ENCODE peak calls at places on chromosome 6, in five cellular contexts. M is Panc1; X is naive thymus-derived CD4-positive, alpha-beta T cell; R is AG04450; Y is fibroblast of the aortic adventitia. B is an unnamed sample.

GRCh38 chr6:159490298-159490937 is 202.6 kb downstream of the SOD2 start:
- DNase-seq in R (no peak), X (no peak), Y (no peak), M (no peak), B (no peak)

GRCh38 chr6:3117912-3118352 is 579 bp upstream of the BPHL start:
- DNase-seq in R (no peak), Y (no peak), X (no peak), M (peak), B (no peak)

GRCh38 chr6:126127662-126128061 is 141.3 kb downstream of the TRMT11 start:
- DNase-seq in Y (peak), X (no peak), R (no peak), M (no peak), B (no peak)

GRCh38 chr6:43516697-43517502 is at the start of the genes POLR1C and YIPF3:
- DNase-seq in Y (peak), X (peak), R (peak), M (peak), B (peak)

GRCh38 chr6:110015206-110015605 is 37.1 kb downstream of the GPR6 start:
- DNase-seq in Y (no peak), X (no peak), R (no peak), M (no peak), B (no peak)

GRCh38 chr6:96542702-96543101 is 20.2 kb upstream of the FHL5 start:
- DNase-seq in M (no peak), Y (peak), R (no peak), X (peak), B (peak)

GRCh38 chr6:53532942-53533341 is 12.0 kb downstream of the GCLC start:
- DNase-seq in R (no peak), X (no peak), Y (no peak), M (no peak), B (no peak)

GRCh38 chr6:33075568-33076405 is at the start of gene HLA-DPB1:
- DNase-seq in R (no peak), Y (peak), M (no peak), X (peak), B (peak)

GRCh38 chr6:19399406-19399805 is 437.8 kb upstream of the ID4 start:
- DNase-seq in X (no peak), Y (peak), R (no peak), M (no peak), B (no peak)

GRCh38 chr6:50708664-50709365 is 4.5 kb upstream of the TFAP2D start:
- DNase-seq in R (no peak), X (no peak), Y (no peak), M (no peak), B (no peak)

GRCh38 chr6:53042112-53042511 is 23.1 kb upstream of the FBXO9 start:
- DNase-seq in Y (peak), X (no peak), R (peak), M (peak), B (no peak)

GRCh38 chr6:107555449-107555848 is 65.5 kb downstream of the SOBP start:
- DNase-seq in X (no peak), Y (no peak), M (no peak), R (no peak), B (no peak)

GRCh38 chr6:155314773-155315515 is 660 bp upstream of the TFB1M start:
- DNase-seq in Y (peak), X (no peak), R (peak), M (peak), B (no peak)

GRCh38 chr6:15841937-15842698 is 179.3 kb upstream of the DTNBP1 start:
- DNase-seq in M (no peak), R (no peak), X (no peak), Y (peak), B (no peak)

GRCh38 chr6:40350193-40350941 is 236.8 kb downstream of the LRFN2 start:
- DNase-seq in Y (no peak), R (no peak), X (no peak), M (no peak), B (no peak)

GRCh38 chr6:142408409-142408808 is 106.6 kb downstream of the ADGRG6 start:
- DNase-seq in X (no peak), Y (peak), M (no peak), R (no peak), B (no peak)

GRCh38 chr6:42569102-42570028 is 5.5 kb downstream of the UBR2 start:
- DNase-seq in M (no peak), R (peak), X (no peak), Y (peak), B (no peak)

GRCh38 chr6:100035873-100036653 is 42.0 kb upstream of the MCHR2 start:
- DNase-seq in M (no peak), Y (no peak), X (no peak), R (no peak), B (no peak)

GRCh38 chr6:107656381-107656780 is 166.5 kb downstream of the SOBP start:
- DNase-seq in R (no peak), M (no peak), Y (peak), X (no peak), B (no peak)

GRCh38 chr6:130366011-130366963 is at the start of gene TMEM200A:
- DNase-seq in M (no peak), Y (peak), R (no peak), X (peak), B (peak)

GRCh38 chr6:84137051-84137375 is 90.4 kb downstream of the CEP162 start:
- DNase-seq in R (peak), M (no peak), X (no peak), Y (no peak), B (no peak)

GRCh38 chr6:33162471-33162870 is 29.8 kb downstream of the COL11A2 start:
- DNase-seq in R (no peak), M (no peak), Y (no peak), X (no peak), B (no peak)

GRCh38 chr6:129102741-129103140 is 219.8 kb downstream of the LAMA2 start:
- DNase-seq in X (no peak), Y (peak), R (no peak), M (no peak), B (no peak)

GRCh38 chr6:157613011-157613522 is 210.0 kb upstream of the SNX9 start:
- DNase-seq in Y (peak), R (peak), X (no peak), M (peak), B (no peak)

GRCh38 chr6:118263929-118264486 is 284.1 kb upstream of the PLN start:
- DNase-seq in Y (peak), M (no peak), R (no peak), X (no peak), B (no peak)

GRCh38 chr6:142387997-142388815 is 86.4 kb downstream of the ADGRG6 start:
- DNase-seq in X (peak), Y (peak), R (no peak), M (no peak), B (peak)

GRCh38 chr6:109893606-109894005 is 84.5 kb upstream of the GPR6 start:
- DNase-seq in M (no peak), R (no peak), Y (no peak), X (no peak), B (no peak)

GRCh38 chr6:112232845-112233256 is 21.5 kb downstream of the LAMA4 start:
- DNase-seq in M (no peak), R (peak), Y (peak), X (no peak), B (no peak)

GRCh38 chr6:40308533-40309306 is 278.4 kb downstream of the LRFN2 start:
- DNase-seq in M (peak), R (peak), X (peak), Y (peak), B (no peak)

GRCh38 chr6:149924933-149925252 is 2.0 kb upstream of the RAET1G start:
- DNase-seq in M (no peak), X (no peak), Y (no peak), R (no peak), B (no peak)

GRCh38 chr6:116282698-116283097 is 3.0 kb upstream of the TSPYL1 start:
- DNase-seq in R (no peak), M (no peak), Y (no peak), X (no peak), B (no peak)

GRCh38 chr6:106163446-106163965 is 77.4 kb downstream of the PRDM1 start:
- DNase-seq in Y (peak), R (peak), X (no peak), M (no peak), B (peak)

GRCh38 chr6:143556529-143556928 is 45.0 kb upstream of the FUCA2 start:
- DNase-seq in R (peak), M (no peak), X (no peak), Y (peak), B (no peak)

GRCh38 chr6:56041591-56041990 is 166.2 kb upstream of the BMP5 start:
- DNase-seq in R (no peak), X (no peak), M (no peak), Y (no peak), B (no peak)

GRCh38 chr6:143614270-143614669 is 63.5 kb upstream of the PHACTR2 start:
- DNase-seq in M (no peak), Y (no peak), X (no peak), R (no peak), B (no peak)

GRCh38 chr6:147207851-147208754 is 3.9 kb downstream of the STXBP5 start:
- DNase-seq in R (no peak), X (no peak), M (no peak), Y (peak), B (no peak)
- H3K4me3 ChIP-seq in R (no peak), X (no peak), M (no peak), Y (peak), B (no peak)

GRCh38 chr6:28351087-28351486 is 1.3 kb downstream of the ZKSCAN3 start:
- DNase-seq in Y (no peak), X (no peak), M (no peak), R (no peak), B (no peak)
- H3K4me3 ChIP-seq in Y (peak), X (peak), M (peak), R (no peak), B (no peak)

GRCh38 chr6:169251371-169251802 is 2.3 kb downstream of the THBS2 start:
- DNase-seq in R (no peak), Y (no peak), X (no peak), M (no peak), B (no peak)
- H3K4me3 ChIP-seq in R (peak), Y (peak), X (no peak), M (no peak), B (no peak)

GRCh38 chr6:133587841-133588240 is 301.1 kb upstream of the TCF21 start:
- DNase-seq in M (no peak), X (no peak), R (peak), Y (peak), B (no peak)

GRCh38 chr6:133587396-133587795 is 301.5 kb upstream of the TCF21 start:
- DNase-seq in Y (no peak), X (no peak), R (no peak), M (no peak), B (no peak)

GRCh38 chr6:133590196-133590595 is 298.7 kb upstream of the TCF21 start:
- DNase-seq in X (no peak), M (no peak), R (no peak), Y (no peak), B (no peak)

GRCh38 chr6:133591330-133591729 is 297.6 kb upstream of the TCF21 start:
- DNase-seq in R (no peak), Y (peak), M (no peak), X (no peak), B (no peak)

DNA sequence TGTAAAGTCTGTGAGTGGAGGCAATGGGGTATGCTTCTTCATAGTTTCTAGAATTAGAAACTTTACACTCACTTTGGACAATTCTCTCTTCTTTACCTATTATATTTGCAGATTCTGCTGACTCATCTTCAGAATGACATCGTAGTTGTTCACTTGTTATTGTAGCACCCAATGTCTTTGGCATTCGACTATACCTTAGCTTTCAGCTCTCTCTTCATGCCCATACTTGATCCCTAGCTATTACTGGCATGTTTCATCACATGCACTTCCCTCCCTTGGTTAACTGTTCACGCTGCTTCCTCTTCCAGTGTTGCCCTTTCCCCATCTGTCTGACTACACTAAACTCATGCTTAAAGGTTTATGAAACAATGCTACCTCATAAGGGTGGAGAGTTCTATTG is 298.1 kb upstream of the TCF21 start:
- DNase-seq in X (no peak), Y (peak), R (no peak), M (no peak), B (no peak)
- H3K4me3 ChIP-seq in X (no peak), Y (no peak), R (no peak), M (no peak), B (no peak)